ENCODE peak calls at places on chromosomes 1 and 21, in four cellular contexts. N is neuronal stem cell, Z is ovary, E is psoas muscle. S is an unnamed sample.

GRCh38 chr1:154478639-154479038 is 23.4 kb upstream of the TDRD10 start:
- DNase-seq in N (no peak), Z (no peak), E (no peak), S (no peak)

GRCh38 chr1:27137544-27138075 is 17.3 kb downstream of the SLC9A1 start:
- DNase-seq in N (no peak), Z (no peak), E (peak; percentile 64), S (peak; percentile 80)

GRCh38 chr21:43835061-43835460 is 30.0 kb upstream of the AGPAT3 start:
- DNase-seq in N (no peak), Z (no peak), E (no peak), S (peak; percentile 55)

GRCh38 chr1:65308781-65309316 is 494 bp upstream of the DNAJC6 start:
- DNase-seq in N (no peak), Z (no peak), E (no peak), S (no peak)

GRCh38 chr1:154943649-154944421 is 7.3 kb upstream of the PMVK start:
- DNase-seq in N (peak; percentile 44), Z (no peak), E (peak; percentile 61), S (no peak)

GRCh38 chr1:84773195-84773594 is 82.9 kb upstream of the SSX2IP start:
- DNase-seq in N (no peak), Z (no peak), E (no peak), S (no peak)

GRCh38 chr1:51044834-51045233 is 57.2 kb upstream of the C1orf185 start:
- DNase-seq in N (no peak), Z (no peak), E (no peak), S (no peak)

GRCh38 chr1:153849487-153850185 is 73.1 kb downstream of the GATAD2B start:
- DNase-seq in N (no peak), Z (no peak), E (no peak), S (no peak)

GRCh38 chr1:164953815-164954214 is 394.8 kb downstream of the PBX1 start:
- DNase-seq in N (no peak), Z (no peak), E (no peak), S (no peak)

GRCh38 chr1:913491-914252 is 10.1 kb upstream of the SAMD11 start:
- DNase-seq in N (no peak), Z (no peak), E (peak; percentile 42), S (peak; percentile 45)

GRCh38 chr1:186703209-186703766 is 23.1 kb upstream of the PTGS2 start:
- DNase-seq in N (no peak), Z (no peak), E (no peak), S (no peak)

GRCh38 chr1:230578621-230579020 is 63.7 kb upstream of the COG2 start:
- DNase-seq in N (no peak), Z (no peak), E (no peak), S (no peak)

GRCh38 chr1:27416387-27417111 is 24.1 kb downstream of the GPR3 start:
- DNase-seq in N (no peak), Z (no peak), E (no peak), S (no peak)

GRCh38 chr21:25689226-25689625 is 45.5 kb downstream of the ATP5PF start:
- DNase-seq in N (no peak), Z (no peak), E (no peak), S (no peak)

GRCh38 chr1:24418898-24419628 is 3.5 kb downstream of the NIPAL3 start:
- DNase-seq in N (no peak), Z (no peak), E (no peak), S (no peak)

GRCh38 chr1:32754282-32755097 is 51.9 kb upstream of the SYNC start:
- DNase-seq in N (peak; percentile 85), Z (peak; percentile 62), E (peak; percentile 62), S (peak; percentile 61)

GRCh38 chr1:169572184-169572583 is 14.1 kb downstream of the F5 start:
- DNase-seq in N (no peak), Z (no peak), E (no peak), S (no peak)

GRCh38 chr1:40945491-40945973 is 34.0 kb upstream of the CTPS1 start:
- DNase-seq in N (no peak), Z (no peak), E (no peak), S (no peak)

GRCh38 chr1:203661572-203661971 is 34.9 kb downstream of the ATP2B4 start:
- DNase-seq in N (no peak), Z (no peak), E (peak; percentile 65), S (peak; percentile 52)

GRCh38 chr1:206012086-206012859 is 9.1 kb upstream of the RAB7B start:
- DNase-seq in N (no peak), Z (no peak), E (peak; percentile 84), S (peak; percentile 66)

GRCh38 chr21:44687671-44688070 is 5.7 kb upstream of the KRTAP12-1 start:
- DNase-seq in N (no peak), Z (no peak), E (no peak), S (no peak)

GRCh38 chr1:113858982-113859381 is 12.5 kb downstream of the PTPN22 start:
- DNase-seq in N (no peak), Z (no peak), E (no peak), S (no peak)

GRCh38 chr1:113858418-113858817 is 13.1 kb downstream of the PTPN22 start:
- DNase-seq in N (no peak), Z (no peak), E (no peak), S (no peak)

GRCh38 chr1:113861641-113862040 is 9.9 kb downstream of the PTPN22 start:
- DNase-seq in N (no peak), Z (no peak), E (no peak), S (no peak)

GRCh38 chr1:113859478-113860175 is 11.9 kb downstream of the PTPN22 start:
- DNase-seq in N (no peak), Z (no peak), E (no peak), S (no peak)

GRCh38 chr1:113860891-113861290 is 10.6 kb downstream of the PTPN22 start:
- DNase-seq in N (no peak), Z (no peak), E (no peak), S (no peak)
- H3K4me1 ChIP-seq in N (no peaks in the 10 kb centered on the region), Z (no peaks in the 10 kb centered on the region), E (no peaks in the 10 kb centered on the region), S (peaks cover 1% of the 10 kb centered on the region)

GRCh38 chr1:152505083-152505482 is 5.5 kb upstream of the LCE5A start:
- DNase-seq in N (no peak), Z (no peak), E (no peak), S (no peak)
- H3K27ac ChIP-seq in N (no peak overlapping the region), Z (no peak overlapping the region), E (no peak overlapping the region), S (no peak overlapping the region)

GRCh38 chr1:42318601-42319000 is 16.4 kb downstream of the FOXJ3 start:
- DNase-seq in N (no peak), Z (no peak), E (no peak), S (no peak)
- H3K4me1 ChIP-seq in N (no peaks in the 10 kb centered on the region), Z (peaks cover 12% of the 10 kb centered on the region), E (peaks cover 91% of the 10 kb centered on the region), S (no peaks in the 10 kb centered on the region)

GRCh38 chr1:223739366-223740057 is 27.2 kb downstream of the CAPN2 start:
- DNase-seq in N (no peak), Z (no peak), E (no peak), S (no peak)

GRCh38 chr1:223741861-223742260 is 29.5 kb downstream of the CAPN2 start:
- DNase-seq in N (no peak), Z (no peak), E (no peak), S (no peak)

GRCh38 chr1:223738465-223739365 is 26.4 kb downstream of the CAPN2 start:
- DNase-seq in N (no peak), Z (no peak), E (no peak), S (no peak)

GRCh38 chr1:223745731-223746130 is 33.4 kb downstream of the CAPN2 start:
- DNase-seq in N (no peak), Z (no peak), E (no peak), S (no peak)

DNA sequence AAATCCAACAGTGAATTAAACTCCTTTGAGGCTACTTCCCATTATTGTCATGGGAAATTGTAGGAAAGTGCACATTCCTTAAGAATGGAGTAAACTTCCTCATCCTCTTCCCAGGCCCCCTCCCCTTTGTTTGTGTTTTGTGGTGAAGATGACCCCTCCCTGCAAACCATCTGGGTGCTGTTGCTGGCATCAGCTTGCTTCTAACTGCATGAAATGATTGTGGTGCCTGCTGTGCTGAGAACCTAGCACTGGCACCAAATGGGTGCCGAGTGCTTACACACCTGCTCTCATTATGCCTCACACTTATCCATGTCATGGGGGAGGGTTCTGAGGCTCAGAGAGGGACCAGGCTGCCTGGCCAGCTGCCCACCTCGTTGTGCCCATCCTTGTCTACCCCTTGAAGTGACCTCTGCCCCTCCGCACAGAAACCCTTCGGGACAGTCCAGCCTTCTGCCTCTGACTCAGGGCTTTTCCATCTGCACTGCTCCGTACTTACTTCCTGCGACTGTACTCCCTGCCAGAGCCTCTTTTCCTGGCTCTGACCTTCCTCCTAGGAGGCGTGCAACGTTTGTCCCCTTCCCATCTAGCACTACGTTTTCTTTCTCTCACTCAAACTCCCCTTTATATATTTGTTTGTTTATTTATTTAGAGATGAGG is 30.6 kb downstream of the CAPN2 start:
- DNase-seq in N (no peak), Z (no peak), E (no peak), S (no peak)
- H3K27ac ChIP-seq in N (no peak overlapping the region), Z (no peak overlapping the region), E (no peak overlapping the region), S (peak overlapping the region; percentile 63)

GRCh38 chr1:202037706-202038296 is 27.4 kb downstream of the ELF3 start:
- DNase-seq in N (no peak), Z (no peak), E (no peak), S (no peak)
- H3K4me1 ChIP-seq in N (peaks cover 8% of the 10 kb centered on the region), Z (peaks cover 2% of the 10 kb centered on the region), E (no peaks in the 10 kb centered on the region), S (no peaks in the 10 kb centered on the region)

GRCh38 chr1:160167580-160167979 is 16.2 kb downstream of the ATP1A4 start:
- DNase-seq in N (no peak), Z (no peak), E (no peak), S (no peak)
- H3K27ac ChIP-seq in N (no peak overlapping the region), Z (no peak overlapping the region), E (no peak overlapping the region), S (no peak overlapping the region)

DNA sequence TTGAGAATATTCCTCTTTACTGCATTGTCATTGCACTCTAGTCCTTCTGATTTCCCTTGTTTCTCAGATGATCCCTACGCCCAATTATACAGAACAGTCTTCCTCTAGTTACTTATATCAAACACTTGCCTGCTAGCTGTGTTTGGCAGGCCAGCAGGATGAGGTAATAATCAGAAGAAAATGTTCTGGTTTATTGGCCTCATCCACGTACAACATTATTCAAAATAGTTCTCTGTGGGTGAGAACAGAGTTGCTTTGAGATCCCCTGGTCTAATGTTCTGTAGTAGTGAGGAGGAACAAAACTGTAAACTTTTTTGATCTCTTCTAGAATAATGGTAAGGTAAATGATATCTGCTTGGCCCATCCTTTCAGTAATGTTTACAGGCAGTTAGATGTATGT is 22.3 kb upstream of the C1orf105 start:
- DNase-seq in N (no peak), Z (no peak), E (no peak), S (peak; percentile 33)
- H3K4me1 ChIP-seq in N (peaks cover 8% of the 10 kb centered on the region), Z (peaks cover 3% of the 10 kb centered on the region), E (no peaks in the 10 kb centered on the region), S (peaks cover 5% of the 10 kb centered on the region)

GRCh38 chr1:16921391-16922185 is at the start of gene CROCC:
- DNase-seq in N (peak; percentile 75), Z (peak; percentile 71), E (peak; percentile 68), S (peak; percentile 75)
- H3K27ac ChIP-seq in N (peak within 1 kb of the TSS; percentile 85), Z (no peak within 1 kb of the TSS), E (no peak within 1 kb of the TSS), S (no peak within 1 kb of the TSS)

DNA sequence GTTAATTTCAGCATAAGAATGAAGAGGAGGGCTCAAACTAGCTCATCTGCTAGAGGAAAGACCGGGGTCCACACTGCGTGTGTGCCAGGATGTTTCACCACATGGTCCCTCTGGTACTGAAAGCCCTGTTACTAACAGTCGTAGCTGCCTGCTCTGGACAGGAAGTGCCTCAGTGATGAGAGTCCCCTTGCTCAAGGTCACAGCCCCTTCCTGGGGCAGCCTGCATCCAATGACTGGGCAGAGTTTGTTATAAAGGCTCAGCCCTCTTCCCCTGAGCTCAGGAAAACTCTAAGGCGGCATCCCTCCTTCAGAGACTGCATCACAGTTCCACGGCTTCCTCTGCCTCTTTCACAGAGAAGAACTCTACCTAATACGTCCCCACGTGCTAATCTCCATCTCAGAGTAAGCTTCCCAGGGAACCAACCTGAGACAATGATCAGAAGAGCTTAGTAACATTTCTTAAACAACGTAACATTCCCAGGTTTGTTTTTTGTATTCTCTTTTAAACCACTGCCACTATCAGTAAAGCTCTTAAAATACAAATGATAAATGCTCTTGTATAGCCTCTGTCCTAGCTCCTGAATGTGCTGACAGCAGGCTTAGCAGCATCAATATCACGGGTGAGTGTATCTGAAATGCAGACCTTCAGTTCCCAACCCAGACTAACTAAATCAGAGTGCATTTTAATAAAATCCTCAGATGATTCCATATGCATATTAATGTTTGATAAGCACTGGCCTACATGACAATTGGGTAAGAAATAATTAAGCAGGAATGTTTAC is 38.0 kb upstream of the ATP1A1 start:
- DNase-seq in N (no peak), Z (no peak), E (no peak), S (no peak)
- H3K4me1 ChIP-seq in N (no peaks in the 10 kb centered on the region), Z (no peaks in the 10 kb centered on the region), E (no peaks in the 10 kb centered on the region), S (peaks cover 5% of the 10 kb centered on the region)